ENCODE peak calls at places on chromosomes 1 and 21, in six cellular contexts. F, V, S, A, Q and K are unnamed samples.

GRCh38 chr1:1418464-1419362 is 2.4 kb downstream of the ANKRD65 start:
- DNase-seq in F (peak; percentile 36), V (no peak), A (no peak), Q (no peak), S (no peak), K (no peak)

GRCh38 chr1:42043182-42043581 is 110.0 kb upstream of the GUCA2B start:
- DNase-seq in A (no peak), S (no peak), F (peak; percentile 26), V (no peak), Q (no peak), K (no peak)

GRCh38 chr1:184242507-184242943 is 144.3 kb upstream of the C1orf21 start:
- DNase-seq in F (no peak), V (no peak), A (no peak), S (no peak), Q (no peak), K (no peak)

GRCh38 chr21:38282921-38283320 is 26.1 kb downstream of the KCNJ15 start:
- DNase-seq in Q (no peak), V (no peak), F (no peak), S (no peak), A (no peak), K (no peak)

GRCh38 chr1:158969855-158970254 is 38.5 kb downstream of the PYHIN1 start:
- DNase-seq in A (no peak), S (no peak), V (no peak), Q (no peak), F (no peak), K (no peak)

GRCh38 chr1:207070811-207071210 is 17.7 kb downstream of the PFKFB2 start:
- DNase-seq in A (no peak), S (no peak), V (no peak), F (no peak), Q (no peak), K (no peak)

GRCh38 chr1:28313710-28314510 is 14.9 kb upstream of the MED18 start:
- DNase-seq in A (no peak), V (no peak), S (peak; percentile 38), Q (no peak), F (no peak), K (peak; percentile 84)

GRCh38 chr1:45321444-45321843 is 5.3 kb upstream of the HPDL start:
- DNase-seq in A (no peak), F (no peak), Q (no peak), S (no peak), V (no peak), K (no peak)

GRCh38 chr1:208834346-208835081 is 590.3 kb upstream of the PLXNA2 start:
- DNase-seq in Q (no peak), A (no peak), V (no peak), S (no peak), F (no peak), K (no peak)

GRCh38 chr21:29007135-29007534 is 12.0 kb downstream of the RWDD2B start:
- DNase-seq in S (no peak), V (no peak), A (no peak), F (no peak), Q (no peak), K (no peak)

GRCh38 chr1:247578946-247579460 is 9.2 kb upstream of the OR2G2 start:
- DNase-seq in V (no peak), A (no peak), F (no peak), S (no peak), Q (no peak), K (no peak)

GRCh38 chr1:235491644-235492043 is 12.6 kb downstream of the B3GALNT2 start:
- DNase-seq in Q (no peak), S (no peak), A (no peak), V (no peak), F (no peak), K (no peak)

DNA sequence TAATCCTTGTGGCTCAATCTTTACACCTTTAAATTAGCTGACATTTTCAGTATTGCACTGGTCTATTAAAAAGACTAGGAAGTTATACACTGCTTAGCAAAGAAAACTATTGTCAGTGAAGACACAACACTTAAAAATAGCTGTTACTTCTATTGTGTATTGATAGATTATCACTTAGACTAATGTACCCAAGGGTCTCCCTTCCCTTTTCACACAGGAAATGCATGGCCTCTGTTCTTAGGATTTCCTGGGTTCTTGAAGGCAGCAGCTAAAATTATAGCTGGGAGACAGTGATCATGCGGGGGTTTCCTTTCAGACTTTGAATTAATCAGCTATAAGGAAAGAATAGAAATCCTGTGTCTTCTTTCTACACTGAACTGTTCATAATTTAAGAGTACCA is 12.8 kb downstream of the DIP2A start:
- DNase-seq in F (no peak), V (no peak), A (no peak), Q (no peak), S (no peak), K (no peak)
- TF ChIP-seq JUND in F (no peak), V (no peak), A (no peak), Q (no peak), S (no peak), K (no peak)

DNA sequence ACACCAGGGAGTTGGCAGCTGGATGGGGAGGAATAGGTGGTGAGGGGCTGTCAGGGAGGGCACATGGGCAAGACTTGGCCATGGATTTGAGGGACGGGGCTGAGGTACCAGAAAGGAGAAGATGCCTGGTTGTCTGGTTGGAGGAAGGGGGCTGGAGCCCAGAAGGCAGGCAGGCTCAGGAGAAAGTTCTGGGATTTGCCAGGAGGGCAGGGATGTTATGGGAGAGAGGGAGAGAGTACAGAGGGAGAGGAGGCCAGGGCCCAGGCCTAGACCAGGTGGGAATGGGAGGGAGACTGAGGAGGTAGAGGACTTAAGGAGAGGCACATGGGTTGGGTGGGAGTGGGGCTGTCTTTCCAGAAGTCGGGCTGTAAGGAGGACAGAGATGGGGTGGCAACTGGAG is 4.3 kb downstream of the A3GALT2 start:
- DNase-seq in F (no peak), Q (no peak), V (no peak), S (no peak), A (no peak), K (no peak)
- TF ChIP-seq JUND in F (no peak), Q (no peak), V (no peak), S (no peak), A (no peak), K (no peak)

GRCh38 chr1:190328361-190328760 is 149.3 kb downstream of the BRINP3 start:
- DNase-seq in F (no peak), A (no peak), S (no peak), V (no peak), Q (no peak), K (peak; percentile 4)
- TF ChIP-seq JUND in F (peak; percentile 31), A (no peak), S (no peak), V (no peak), Q (no peak), K (no peak)

GRCh38 chr1:160139840-160140239 is 11.6 kb upstream of the ATP1A4 start:
- DNase-seq in Q (no peak), S (no peak), V (no peak), A (no peak), F (no peak), K (no peak)

GRCh38 chr1:160148121-160148520 is 3.3 kb upstream of the ATP1A4 start:
- DNase-seq in S (no peak), A (no peak), F (no peak), V (no peak), Q (no peak), K (no peak)

GRCh38 chr1:160144921-160145320 is 6.5 kb upstream of the ATP1A4 start:
- DNase-seq in S (no peak), F (no peak), V (no peak), A (no peak), Q (no peak), K (no peak)

GRCh38 chr1:160146107-160146506 is 5.3 kb upstream of the ATP1A4 start:
- DNase-seq in F (no peak), A (no peak), V (no peak), S (no peak), Q (no peak), K (no peak)

DNA sequence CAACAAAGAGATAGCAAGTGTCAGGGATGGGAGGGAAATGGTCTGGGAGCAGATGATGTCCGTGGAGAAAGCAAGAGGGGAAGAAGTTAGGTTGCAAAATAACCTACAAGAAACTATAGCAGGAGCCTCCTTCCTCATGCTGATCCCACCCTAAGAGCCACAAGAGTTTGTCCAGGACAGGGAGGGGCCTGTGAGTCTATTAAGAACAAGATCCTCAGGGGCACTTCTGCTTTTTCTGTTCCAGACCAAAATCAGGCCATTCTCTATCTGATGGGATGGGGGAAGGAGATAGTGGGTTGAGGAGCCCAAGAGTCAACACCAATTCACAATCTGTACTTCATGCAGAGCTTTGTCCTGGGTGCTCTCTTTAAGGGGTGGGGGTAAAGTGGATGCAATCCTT is 7.7 kb upstream of the ATP1A4 start:
- DNase-seq in F (no peak), S (no peak), V (no peak), Q (no peak), A (no peak), K (no peak)
- TF ChIP-seq JUND in F (no peak), S (no peak), V (no peak), Q (no peak), A (no peak), K (no peak)

DNA sequence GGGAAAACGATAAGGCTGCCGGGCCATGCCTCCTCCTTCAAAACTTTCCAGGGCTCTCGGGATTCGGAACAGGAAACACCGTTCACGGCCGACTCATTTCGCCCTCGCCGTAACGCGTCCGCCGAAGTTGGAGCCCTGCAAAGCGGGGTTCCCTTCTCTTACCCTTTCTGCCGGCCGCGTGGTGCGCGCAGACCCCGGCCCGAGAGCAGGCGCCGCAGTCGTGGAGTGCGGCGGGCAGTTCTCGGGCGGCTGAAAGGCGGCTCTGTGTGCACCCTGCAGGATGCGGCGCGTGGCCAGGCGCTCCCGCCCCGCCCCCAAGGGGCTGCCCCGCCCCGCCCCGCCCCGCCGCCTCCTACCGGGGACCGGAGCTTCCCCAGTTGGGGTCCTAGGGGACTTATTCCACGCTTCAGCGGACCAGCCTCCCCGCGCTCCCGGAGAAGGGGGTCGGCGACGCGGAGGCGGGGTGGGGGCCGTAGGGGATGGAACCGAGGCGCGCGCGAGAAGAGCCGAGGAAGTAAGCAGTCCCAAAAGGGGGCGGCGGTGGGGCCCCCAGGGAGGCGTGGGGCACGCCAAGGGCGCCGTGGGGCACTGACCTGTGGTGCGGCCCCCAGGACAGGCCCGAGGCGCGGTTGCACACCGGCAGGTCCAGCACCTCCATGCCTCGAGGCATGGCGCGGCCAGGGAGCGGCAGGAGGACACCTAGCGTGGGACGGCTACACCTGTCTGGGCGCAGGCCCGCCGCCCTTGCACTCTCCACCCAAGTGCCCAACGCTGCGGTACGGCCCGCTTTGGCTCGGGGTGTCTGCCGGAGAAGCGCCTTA is at the start of gene MCOLN2:
- DNase-seq in A (peak; percentile 77), V (no peak), Q (peak; percentile 60), F (peak; percentile 86), S (no peak), K (peak; percentile 52)
- TF ChIP-seq JUND in A (no peak), V (no peak), Q (no peak), F (no peak), S (no peak), K (no peak)

GRCh38 chr1:151530461-151530860 is 9.6 kb upstream of the TUFT1 start:
- DNase-seq in V (no peak), A (no peak), F (no peak), S (no peak), Q (no peak), K (no peak)

GRCh38 chr1:151526735-151527520 is 13.2 kb upstream of the TUFT1 start:
- DNase-seq in S (no peak), A (no peak), V (no peak), Q (no peak), F (peak; percentile 67), K (no peak)

GRCh38 chr1:151529781-151530180 is 10.3 kb upstream of the TUFT1 start:
- DNase-seq in S (no peak), A (no peak), Q (no peak), V (no peak), F (no peak), K (no peak)

GRCh38 chr1:151533870-151534269 is 6.2 kb upstream of the TUFT1 start:
- DNase-seq in V (no peak), F (no peak), Q (no peak), A (no peak), S (no peak), K (no peak)

GRCh38 chr1:151529211-151529702 is 10.9 kb upstream of the TUFT1 start:
- DNase-seq in Q (no peak), V (no peak), A (no peak), F (no peak), S (no peak), K (no peak)
- TF ChIP-seq JUND in Q (no peak), V (no peak), A (no peak), F (no peak), S (no peak), K (no peak)